ENCODE peak calls at places on chromosomes 16 and 17, in nine cellular contexts. B, A, Q, P, X, Z, F, N and M are unnamed samples.
A peak's percentile ranks its signal among the peaks of the same experiment; 100 is the strongest.

GRCh38 chr16:68707341-68708152 is 29.5 kb upstream of the CDH1 start:
- DNase-seq in B (no peak), A (no peak), Q (no peak), P (peak; percentile 78), X (peak; percentile 64), Z (peak; percentile 85), F (no peak), N (peak; percentile 92), M (no peak)

GRCh38 chr16:72013888-72014538 is 5.5 kb downstream of the DHODH start:
- DNase-seq in B (peak; percentile 37), A (peak; percentile 77), Q (no peak), P (no peak), X (no peak), Z (no peak), F (no peak), N (peak; percentile 90), M (peak; percentile 55)

GRCh38 chr16:27482397-27483082 is 67.2 kb downstream of the GTF3C1 start:
- DNase-seq in B (no peak), A (no peak), Q (no peak), P (no peak), X (no peak), Z (no peak), F (no peak), N (no peak), M (no peak)

GRCh38 chr17:47785538-47786123 is 36.0 kb downstream of the OSBPL7 start:
- DNase-seq in B (no peak), A (no peak), Q (no peak), P (no peak), X (no peak), Z (no peak), F (peak; percentile 76), N (peak; percentile 75), M (no peak)

GRCh38 chr16:3468501-3468900 is 25.0 kb downstream of the NAA60 start:
- DNase-seq in B (no peak), A (no peak), Q (no peak), P (no peak), X (no peak), Z (no peak), F (no peak), N (peak; percentile 53), M (no peak)

GRCh38 chr17:10557422-10557821 is 8.0 kb upstream of the MYH2 start:
- DNase-seq in B (no peak), A (no peak), Q (no peak), P (no peak), X (no peak), Z (no peak), F (no peak), N (no peak), M (no peak)

GRCh38 chr16:19879241-19879792 is 5.3 kb downstream of the GPRC5B start:
- DNase-seq in B (no peak), A (no peak), Q (no peak), P (no peak), X (no peak), Z (no peak), F (no peak), N (peak; percentile 75), M (no peak)

GRCh38 chr16:2048116-2048543 is 345 bp downstream of the TSC2 start:
- DNase-seq in B (no peak), A (no peak), Q (no peak), P (no peak), X (no peak), Z (no peak), F (no peak), N (no peak), M (no peak)

GRCh38 chr17:81398170-81398854 is 3.1 kb downstream of the BAHCC1 start:
- DNase-seq in B (no peak), A (no peak), Q (no peak), P (no peak), X (no peak), Z (no peak), F (no peak), N (peak; percentile 80), M (no peak)

GRCh38 chr17:39942076-39942475 is 14.5 kb downstream of the LRRC3C start:
- DNase-seq in B (no peak), A (no peak), Q (no peak), P (no peak), X (no peak), Z (no peak), F (no peak), N (no peak), M (no peak)

GRCh38 chr16:11136600-11136999 is 119.4 kb downstream of the SOCS1 start:
- DNase-seq in B (no peak), A (no peak), Q (no peak), P (no peak), X (no peak), Z (no peak), F (no peak), N (no peak), M (peak; percentile 71)

GRCh38 chr16:27972500-27972899 is 91.0 kb downstream of the GSG1L start:
- DNase-seq in B (no peak), A (no peak), Q (no peak), P (no peak), X (peak; percentile 73), Z (peak; percentile 21), F (peak; percentile 90), N (peak; percentile 74), M (no peak)

GRCh38 chr16:14284930-14285541 is 213.9 kb downstream of the MRTFB start:
- DNase-seq in B (no peak), A (no peak), Q (peak; percentile 56), P (no peak), X (peak; percentile 63), Z (peak; percentile 86), F (peak; percentile 86), N (peak; percentile 82), M (no peak)

GRCh38 chr17:44905006-44906000 is 6.1 kb upstream of the EFTUD2 start:
- DNase-seq in B (no peak), A (no peak), Q (no peak), P (no peak), X (no peak), Z (no peak), F (no peak), N (no peak), M (no peak)

GRCh38 chr16:24508614-24509013 is 30.8 kb upstream of the RBBP6 start:
- DNase-seq in B (no peak), A (no peak), Q (no peak), P (no peak), X (no peak), Z (no peak), F (no peak), N (peak; percentile 45), M (no peak)

GRCh38 chr17:45146616-45147101 is 1.6 kb upstream of the HEXIM1 start:
- DNase-seq in B (no peak), A (no peak), Q (no peak), P (no peak), X (no peak), Z (no peak), F (no peak), N (no peak), M (no peak)

GRCh38 chr17:74442670-74443515 is 11.0 kb downstream of the GPRC5C start:
- DNase-seq in B (peak; percentile 80), A (peak; percentile 94), Q (peak; percentile 89), P (peak; percentile 98), X (peak; percentile 89), Z (peak; percentile 91), F (no peak), N (no peak), M (peak; percentile 94)

GRCh38 chr17:80068301-80069160 is 32.1 kb downstream of the CCDC40 start:
- DNase-seq in B (peak; percentile 79), A (peak; percentile 75), Q (peak; percentile 41), P (peak; percentile 48), X (no peak), Z (no peak), F (no peak), N (peak; percentile 27), M (no peak)

DNA sequence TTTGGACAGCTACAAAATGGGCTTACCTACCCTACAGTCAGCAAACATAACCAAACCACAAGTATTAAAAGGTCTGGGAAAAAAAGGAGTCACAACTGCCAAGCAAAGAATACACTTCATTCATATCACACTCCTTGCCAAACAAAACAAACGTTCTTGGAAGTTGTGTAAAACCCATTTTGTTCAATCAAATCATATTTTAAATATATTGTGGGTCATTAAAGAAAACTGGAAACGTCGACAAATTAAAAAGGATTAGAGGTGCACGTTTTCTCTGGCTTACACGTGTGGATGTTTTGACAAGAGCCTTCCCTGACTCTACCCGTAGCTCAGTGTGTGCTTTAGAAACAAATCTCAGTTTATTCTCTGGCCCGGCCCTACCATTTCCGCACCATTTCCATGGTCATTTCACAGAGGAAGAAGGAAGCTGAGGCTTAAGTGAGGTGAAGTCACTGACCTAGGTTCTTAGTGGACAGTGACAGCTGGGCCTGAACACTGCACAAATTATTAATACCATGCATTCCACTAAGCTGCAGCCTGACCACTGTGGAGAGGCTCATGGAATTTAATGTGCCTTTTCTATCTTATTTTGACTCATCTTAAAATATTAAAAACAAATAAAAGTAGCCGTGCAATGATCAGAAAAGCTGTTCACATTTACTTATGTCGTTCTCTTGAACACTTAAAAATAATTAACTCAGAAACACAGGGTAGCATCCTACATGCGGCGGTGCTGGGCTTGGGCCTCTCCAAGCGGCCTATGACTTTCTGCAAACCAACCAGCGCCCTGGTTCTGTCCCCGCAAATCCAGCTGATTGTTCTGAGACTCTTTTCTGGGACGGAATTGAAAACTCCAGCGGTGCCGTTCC is 961 bp downstream of the CEP112 start:
- DNase-seq in B (no peak), A (no peak), Q (no peak), P (no peak), X (no peak), Z (no peak), F (no peak), N (no peak), M (no peak)
- H3K27ac ChIP-seq in B (peak overlapping the region; percentile 78), A (no peak overlapping the region), Q (peak overlapping the region; percentile 70), P (peak overlapping the region; percentile 65), X (peak overlapping the region; percentile 64), Z (peak overlapping the region; percentile 82), F (no peak overlapping the region), N (no peak overlapping the region), M (peak overlapping the region; percentile 66)

GRCh38 chr17:2613089-2613808 is 19.8 kb downstream of the PAFAH1B1 start:
- DNase-seq in B (no peak), A (no peak), Q (no peak), P (peak; percentile 45), X (no peak), Z (no peak), F (no peak), N (no peak), M (no peak)
- H3K4me1 ChIP-seq in B (peaks cover 4% of the 10 kb centered on the region), A (peaks cover 10% of the 10 kb centered on the region), Q (peaks cover 84% of the 10 kb centered on the region), P (peaks cover 4% of the 10 kb centered on the region), X (no peaks in the 10 kb centered on the region), Z (peaks cover 20% of the 10 kb centered on the region), F (peaks cover 8% of the 10 kb centered on the region), N (peaks cover 2% of the 10 kb centered on the region), M (peaks cover 39% of the 10 kb centered on the region)

DNA sequence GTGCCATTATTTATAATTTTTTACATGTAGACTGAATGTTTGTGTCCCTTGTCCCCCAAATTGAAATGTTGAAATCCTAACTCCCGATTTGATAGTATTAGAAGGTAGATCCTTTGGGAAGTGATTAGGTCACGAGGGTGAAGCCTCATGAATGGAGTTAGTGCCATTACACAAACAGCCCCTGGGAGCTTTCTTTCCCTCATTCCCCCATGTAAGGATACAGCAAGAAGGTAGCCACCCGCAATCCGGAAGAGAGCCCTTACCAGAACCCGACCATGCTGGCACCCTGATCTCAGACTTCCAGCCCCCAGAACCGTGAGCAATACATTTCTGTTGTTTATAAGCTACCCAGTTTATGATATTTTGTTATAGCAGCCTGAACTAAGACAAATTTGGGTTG is 143.2 kb downstream of the NPIPB5 start:
- DNase-seq in B (no peak), A (no peak), Q (no peak), P (no peak), X (no peak), Z (no peak), F (no peak), N (no peak), M (no peak)
- H3K27ac ChIP-seq in B (no peak overlapping the region), A (no peak overlapping the region), Q (no peak overlapping the region), P (no peak overlapping the region), X (no peak overlapping the region), Z (no peak overlapping the region), F (no peak overlapping the region), N (no peak overlapping the region), M (no peak overlapping the region)

GRCh38 chr17:29177871-29178749 is 2.1 kb downstream of the MYO18A start:
- DNase-seq in B (no peak), A (no peak), Q (no peak), P (no peak), X (no peak), Z (no peak), F (no peak), N (no peak), M (no peak)
- H3K4me1 ChIP-seq in B (no peaks in the 10 kb centered on the region), A (peaks cover 21% of the 10 kb centered on the region), Q (peaks cover 46% of the 10 kb centered on the region), P (peaks cover 17% of the 10 kb centered on the region), X (peaks cover 54% of the 10 kb centered on the region), Z (peaks cover 41% of the 10 kb centered on the region), F (peaks cover 26% of the 10 kb centered on the region), N (peaks cover 14% of the 10 kb centered on the region), M (peaks cover 19% of the 10 kb centered on the region)